ENCODE peak calls at places on chromosomes 1 and 21, in nine cellular contexts. One of them, this sample, is unnamed.

GRCh38 chr1:95554408-95554807 is 320.4 kb downstream of the RWDD3 start:
- ATAC-seq in aorta: no peak
- ATAC-seq in natural killer cell: no peak
- ATAC-seq in left cardiac atrium: no peak
- ATAC-seq in upper lobe of right lung: no peak
- ATAC-seq in RWPE2: peak
- ATAC-seq in activated CD8-positive, alpha-beta T cell treated with anti-CD3 and anti-CD28 coated beads for 36 hours: no peak
- ATAC-seq in Right ventricle myocardium superior: no peak
- ATAC-seq in stimulated activated naive CD8-positive, alpha-beta T cell treated with anti-CD3 and anti-CD28 coated beads, Interleukin-15, Interleukin-2, amounts not matched to agents 100 U/mL and 50 U/mL, for 24 hours: no peak
- ATAC-seq in this sample: no peak

GRCh38 chr1:202577381-202577780 is 132.9 kb downstream of the SYT2 start:
- ATAC-seq in RWPE2: no peak
- ATAC-seq in stimulated activated naive CD8-positive, alpha-beta T cell treated with anti-CD3 and anti-CD28 coated beads, Interleukin-15, Interleukin-2, amounts not matched to agents 100 U/mL and 50 U/mL, for 24 hours: no peak
- ATAC-seq in upper lobe of right lung: no peak
- ATAC-seq in natural killer cell: no peak
- ATAC-seq in aorta: no peak
- ATAC-seq in left cardiac atrium: peak
- ATAC-seq in activated CD8-positive, alpha-beta T cell treated with anti-CD3 and anti-CD28 coated beads for 36 hours: no peak
- ATAC-seq in Right ventricle myocardium superior: no peak
- ATAC-seq in this sample: no peak

GRCh38 chr1:109197163-109198042 is 16.3 kb upstream of the SARS1 start:
- ATAC-seq in natural killer cell: no peak
- ATAC-seq in RWPE2: peak
- ATAC-seq in stimulated activated naive CD8-positive, alpha-beta T cell treated with anti-CD3 and anti-CD28 coated beads, Interleukin-15, Interleukin-2, amounts not matched to agents 100 U/mL and 50 U/mL, for 24 hours: peak
- ATAC-seq in aorta: peak
- ATAC-seq in left cardiac atrium: peak
- ATAC-seq in activated CD8-positive, alpha-beta T cell treated with anti-CD3 and anti-CD28 coated beads for 36 hours: peak
- ATAC-seq in upper lobe of right lung: peak
- ATAC-seq in Right ventricle myocardium superior: peak
- ATAC-seq in this sample: peak

GRCh38 chr1:55893155-55893554 is 678.0 kb upstream of the USP24 start:
- ATAC-seq in aorta: no peak
- ATAC-seq in left cardiac atrium: no peak
- ATAC-seq in natural killer cell: no peak
- ATAC-seq in Right ventricle myocardium superior: no peak
- ATAC-seq in activated CD8-positive, alpha-beta T cell treated with anti-CD3 and anti-CD28 coated beads for 36 hours: no peak
- ATAC-seq in upper lobe of right lung: peak
- ATAC-seq in stimulated activated naive CD8-positive, alpha-beta T cell treated with anti-CD3 and anti-CD28 coated beads, Interleukin-15, Interleukin-2, amounts not matched to agents 100 U/mL and 50 U/mL, for 24 hours: no peak
- ATAC-seq in RWPE2: peak
- ATAC-seq in this sample: no peak

GRCh38 chr1:83508485-83509151 is 490.3 kb downstream of the TTLL7 start:
- ATAC-seq in upper lobe of right lung: peak
- ATAC-seq in RWPE2: no peak
- ATAC-seq in stimulated activated naive CD8-positive, alpha-beta T cell treated with anti-CD3 and anti-CD28 coated beads, Interleukin-15, Interleukin-2, amounts not matched to agents 100 U/mL and 50 U/mL, for 24 hours: peak
- ATAC-seq in Right ventricle myocardium superior: peak
- ATAC-seq in activated CD8-positive, alpha-beta T cell treated with anti-CD3 and anti-CD28 coated beads for 36 hours: peak
- ATAC-seq in aorta: peak
- ATAC-seq in left cardiac atrium: peak
- ATAC-seq in natural killer cell: no peak
- ATAC-seq in this sample: peak

GRCh38 chr1:7380712-7381111 is 390.4 kb upstream of the VAMP3 start:
- ATAC-seq in left cardiac atrium: no peak
- ATAC-seq in natural killer cell: no peak
- ATAC-seq in activated CD8-positive, alpha-beta T cell treated with anti-CD3 and anti-CD28 coated beads for 36 hours: no peak
- ATAC-seq in Right ventricle myocardium superior: peak
- ATAC-seq in stimulated activated naive CD8-positive, alpha-beta T cell treated with anti-CD3 and anti-CD28 coated beads, Interleukin-15, Interleukin-2, amounts not matched to agents 100 U/mL and 50 U/mL, for 24 hours: no peak
- ATAC-seq in aorta: no peak
- ATAC-seq in RWPE2: no peak
- ATAC-seq in upper lobe of right lung: no peak
- ATAC-seq in this sample: no peak

GRCh38 chr1:228262475-228262874 is 54.6 kb downstream of the OBSCN start:
- ATAC-seq in upper lobe of right lung: no peak
- ATAC-seq in aorta: no peak
- ATAC-seq in stimulated activated naive CD8-positive, alpha-beta T cell treated with anti-CD3 and anti-CD28 coated beads, Interleukin-15, Interleukin-2, amounts not matched to agents 100 U/mL and 50 U/mL, for 24 hours: no peak
- ATAC-seq in left cardiac atrium: no peak
- ATAC-seq in natural killer cell: no peak
- ATAC-seq in activated CD8-positive, alpha-beta T cell treated with anti-CD3 and anti-CD28 coated beads for 36 hours: no peak
- ATAC-seq in RWPE2: no peak
- ATAC-seq in Right ventricle myocardium superior: no peak
- ATAC-seq in this sample: no peak

GRCh38 chr1:17579951-17580939 is 40.7 kb downstream of the ARHGEF10L start:
- ATAC-seq in natural killer cell: no peak
- ATAC-seq in left cardiac atrium: no peak
- ATAC-seq in upper lobe of right lung: peak
- ATAC-seq in stimulated activated naive CD8-positive, alpha-beta T cell treated with anti-CD3 and anti-CD28 coated beads, Interleukin-15, Interleukin-2, amounts not matched to agents 100 U/mL and 50 U/mL, for 24 hours: no peak
- ATAC-seq in aorta: no peak
- ATAC-seq in RWPE2: no peak
- ATAC-seq in Right ventricle myocardium superior: no peak
- ATAC-seq in activated CD8-positive, alpha-beta T cell treated with anti-CD3 and anti-CD28 coated beads for 36 hours: no peak
- ATAC-seq in this sample: no peak

GRCh38 chr1:45410850-45411509 is 70.7 kb upstream of the MUTYH start:
- ATAC-seq in aorta: no peak
- ATAC-seq in stimulated activated naive CD8-positive, alpha-beta T cell treated with anti-CD3 and anti-CD28 coated beads, Interleukin-15, Interleukin-2, amounts not matched to agents 100 U/mL and 50 U/mL, for 24 hours: no peak
- ATAC-seq in Right ventricle myocardium superior: no peak
- ATAC-seq in left cardiac atrium: no peak
- ATAC-seq in upper lobe of right lung: peak
- ATAC-seq in activated CD8-positive, alpha-beta T cell treated with anti-CD3 and anti-CD28 coated beads for 36 hours: no peak
- ATAC-seq in RWPE2: no peak
- ATAC-seq in natural killer cell: no peak
- ATAC-seq in this sample: no peak

GRCh38 chr1:1593834-1594601 is 5.9 kb downstream of the FNDC10 start:
- ATAC-seq in stimulated activated naive CD8-positive, alpha-beta T cell treated with anti-CD3 and anti-CD28 coated beads, Interleukin-15, Interleukin-2, amounts not matched to agents 100 U/mL and 50 U/mL, for 24 hours: no peak
- ATAC-seq in activated CD8-positive, alpha-beta T cell treated with anti-CD3 and anti-CD28 coated beads for 36 hours: no peak
- ATAC-seq in natural killer cell: no peak
- ATAC-seq in aorta: no peak
- ATAC-seq in RWPE2: peak
- ATAC-seq in upper lobe of right lung: no peak
- ATAC-seq in left cardiac atrium: no peak
- ATAC-seq in Right ventricle myocardium superior: no peak
- ATAC-seq in this sample: no peak

GRCh38 chr1:32813941-32814739 is 3.0 kb downstream of the YARS1 start:
- ATAC-seq in activated CD8-positive, alpha-beta T cell treated with anti-CD3 and anti-CD28 coated beads for 36 hours: no peak
- ATAC-seq in RWPE2: no peak
- ATAC-seq in natural killer cell: no peak
- ATAC-seq in upper lobe of right lung: no peak
- ATAC-seq in stimulated activated naive CD8-positive, alpha-beta T cell treated with anti-CD3 and anti-CD28 coated beads, Interleukin-15, Interleukin-2, amounts not matched to agents 100 U/mL and 50 U/mL, for 24 hours: no peak
- ATAC-seq in aorta: no peak
- ATAC-seq in Right ventricle myocardium superior: no peak
- ATAC-seq in left cardiac atrium: no peak
- ATAC-seq in this sample: no peak

GRCh38 chr21:33369586-33369985 is 33.6 kb upstream of the IFNGR2 start:
- ATAC-seq in aorta: no peak
- ATAC-seq in upper lobe of right lung: no peak
- ATAC-seq in RWPE2: no peak
- ATAC-seq in left cardiac atrium: no peak
- ATAC-seq in stimulated activated naive CD8-positive, alpha-beta T cell treated with anti-CD3 and anti-CD28 coated beads, Interleukin-15, Interleukin-2, amounts not matched to agents 100 U/mL and 50 U/mL, for 24 hours: no peak
- ATAC-seq in natural killer cell: no peak
- ATAC-seq in Right ventricle myocardium superior: no peak
- ATAC-seq in activated CD8-positive, alpha-beta T cell treated with anti-CD3 and anti-CD28 coated beads for 36 hours: no peak
- ATAC-seq in this sample: no peak

GRCh38 chr1:80155371-80155770 is 1148.8 kb upstream of the ADGRL4 start:
- ATAC-seq in RWPE2: no peak
- ATAC-seq in upper lobe of right lung: no peak
- ATAC-seq in aorta: no peak
- ATAC-seq in natural killer cell: no peak
- ATAC-seq in activated CD8-positive, alpha-beta T cell treated with anti-CD3 and anti-CD28 coated beads for 36 hours: no peak
- ATAC-seq in stimulated activated naive CD8-positive, alpha-beta T cell treated with anti-CD3 and anti-CD28 coated beads, Interleukin-15, Interleukin-2, amounts not matched to agents 100 U/mL and 50 U/mL, for 24 hours: no peak
- ATAC-seq in left cardiac atrium: no peak
- ATAC-seq in Right ventricle myocardium superior: no peak
- ATAC-seq in this sample: no peak

GRCh38 chr1:80468356-80468755 is 1332.4 kb upstream of the ADGRL2 start:
- ATAC-seq in left cardiac atrium: no peak
- ATAC-seq in stimulated activated naive CD8-positive, alpha-beta T cell treated with anti-CD3 and anti-CD28 coated beads, Interleukin-15, Interleukin-2, amounts not matched to agents 100 U/mL and 50 U/mL, for 24 hours: no peak
- ATAC-seq in upper lobe of right lung: no peak
- ATAC-seq in activated CD8-positive, alpha-beta T cell treated with anti-CD3 and anti-CD28 coated beads for 36 hours: no peak
- ATAC-seq in RWPE2: no peak
- ATAC-seq in Right ventricle myocardium superior: no peak
- ATAC-seq in natural killer cell: no peak
- ATAC-seq in aorta: no peak
- ATAC-seq in this sample: no peak

GRCh38 chr1:197865809-197866208 is 36.6 kb upstream of the C1orf53 start:
- ATAC-seq in RWPE2: no peak
- ATAC-seq in natural killer cell: no peak
- ATAC-seq in left cardiac atrium: no peak
- ATAC-seq in activated CD8-positive, alpha-beta T cell treated with anti-CD3 and anti-CD28 coated beads for 36 hours: no peak
- ATAC-seq in upper lobe of right lung: no peak
- ATAC-seq in Right ventricle myocardium superior: no peak
- ATAC-seq in stimulated activated naive CD8-positive, alpha-beta T cell treated with anti-CD3 and anti-CD28 coated beads, Interleukin-15, Interleukin-2, amounts not matched to agents 100 U/mL and 50 U/mL, for 24 hours: no peak
- ATAC-seq in aorta: no peak
- ATAC-seq in this sample: no peak

GRCh38 chr1:31715097-31715872 is 11.5 kb upstream of the COL16A1 start:
- ATAC-seq in Right ventricle myocardium superior: peak
- ATAC-seq in RWPE2: peak
- ATAC-seq in stimulated activated naive CD8-positive, alpha-beta T cell treated with anti-CD3 and anti-CD28 coated beads, Interleukin-15, Interleukin-2, amounts not matched to agents 100 U/mL and 50 U/mL, for 24 hours: peak
- ATAC-seq in activated CD8-positive, alpha-beta T cell treated with anti-CD3 and anti-CD28 coated beads for 36 hours: peak
- ATAC-seq in aorta: peak
- ATAC-seq in left cardiac atrium: peak
- ATAC-seq in natural killer cell: peak
- ATAC-seq in upper lobe of right lung: peak
- ATAC-seq in this sample: peak

GRCh38 chr1:9628541-9629444 is 22.7 kb upstream of the PIK3CD start:
- ATAC-seq in natural killer cell: peak
- ATAC-seq in activated CD8-positive, alpha-beta T cell treated with anti-CD3 and anti-CD28 coated beads for 36 hours: peak
- ATAC-seq in aorta: no peak
- ATAC-seq in stimulated activated naive CD8-positive, alpha-beta T cell treated with anti-CD3 and anti-CD28 coated beads, Interleukin-15, Interleukin-2, amounts not matched to agents 100 U/mL and 50 U/mL, for 24 hours: peak
- ATAC-seq in Right ventricle myocardium superior: no peak
- ATAC-seq in RWPE2: no peak
- ATAC-seq in upper lobe of right lung: no peak
- ATAC-seq in left cardiac atrium: no peak
- ATAC-seq in this sample: peak

GRCh38 chr1:91637539-91637994 is 136.9 kb downstream of the CDC7 start:
- ATAC-seq in RWPE2: no peak
- ATAC-seq in natural killer cell: no peak
- ATAC-seq in aorta: peak
- ATAC-seq in stimulated activated naive CD8-positive, alpha-beta T cell treated with anti-CD3 and anti-CD28 coated beads, Interleukin-15, Interleukin-2, amounts not matched to agents 100 U/mL and 50 U/mL, for 24 hours: no peak
- ATAC-seq in left cardiac atrium: peak
- ATAC-seq in activated CD8-positive, alpha-beta T cell treated with anti-CD3 and anti-CD28 coated beads for 36 hours: no peak
- ATAC-seq in upper lobe of right lung: peak
- ATAC-seq in Right ventricle myocardium superior: no peak
- ATAC-seq in this sample: no peak

GRCh38 chr1:13725714-13726175 is 25.8 kb downstream of the PRDM2 start:
- ATAC-seq in RWPE2: peak
- ATAC-seq in activated CD8-positive, alpha-beta T cell treated with anti-CD3 and anti-CD28 coated beads for 36 hours: peak
- ATAC-seq in upper lobe of right lung: peak
- ATAC-seq in natural killer cell: peak
- ATAC-seq in aorta: no peak
- ATAC-seq in Right ventricle myocardium superior: peak
- ATAC-seq in stimulated activated naive CD8-positive, alpha-beta T cell treated with anti-CD3 and anti-CD28 coated beads, Interleukin-15, Interleukin-2, amounts not matched to agents 100 U/mL and 50 U/mL, for 24 hours: peak
- ATAC-seq in left cardiac atrium: peak
- ATAC-seq in this sample: peak

GRCh38 chr1:90346349-90346748 is 351.4 kb downstream of the ZNF326 start:
- ATAC-seq in stimulated activated naive CD8-positive, alpha-beta T cell treated with anti-CD3 and anti-CD28 coated beads, Interleukin-15, Interleukin-2, amounts not matched to agents 100 U/mL and 50 U/mL, for 24 hours: no peak
- ATAC-seq in Right ventricle myocardium superior: no peak
- ATAC-seq in activated CD8-positive, alpha-beta T cell treated with anti-CD3 and anti-CD28 coated beads for 36 hours: no peak
- ATAC-seq in left cardiac atrium: no peak
- ATAC-seq in RWPE2: no peak
- ATAC-seq in natural killer cell: no peak
- ATAC-seq in aorta: no peak
- ATAC-seq in upper lobe of right lung: no peak
- ATAC-seq in this sample: no peak

GRCh38 chr1:192767798-192768197 is 41.0 kb upstream of the RGS2 start:
- ATAC-seq in left cardiac atrium: peak
- ATAC-seq in stimulated activated naive CD8-positive, alpha-beta T cell treated with anti-CD3 and anti-CD28 coated beads, Interleukin-15, Interleukin-2, amounts not matched to agents 100 U/mL and 50 U/mL, for 24 hours: no peak
- ATAC-seq in Right ventricle myocardium superior: peak
- ATAC-seq in RWPE2: no peak
- ATAC-seq in aorta: no peak
- ATAC-seq in upper lobe of right lung: peak
- ATAC-seq in natural killer cell: no peak
- ATAC-seq in activated CD8-positive, alpha-beta T cell treated with anti-CD3 and anti-CD28 coated beads for 36 hours: no peak
- ATAC-seq in this sample: no peak

GRCh38 chr21:45596704-45597318 is 46.7 kb upstream of the PCBP3 start:
- ATAC-seq in stimulated activated naive CD8-positive, alpha-beta T cell treated with anti-CD3 and anti-CD28 coated beads, Interleukin-15, Interleukin-2, amounts not matched to agents 100 U/mL and 50 U/mL, for 24 hours: peak
- ATAC-seq in natural killer cell: peak
- ATAC-seq in upper lobe of right lung: peak
- ATAC-seq in aorta: peak
- ATAC-seq in activated CD8-positive, alpha-beta T cell treated with anti-CD3 and anti-CD28 coated beads for 36 hours: peak
- ATAC-seq in left cardiac atrium: peak
- ATAC-seq in Right ventricle myocardium superior: peak
- ATAC-seq in RWPE2: peak
- ATAC-seq in this sample: peak

GRCh38 chr1:166080965-166081870 is 85.6 kb downstream of the FAM78B start:
- ATAC-seq in Right ventricle myocardium superior: no peak
- ATAC-seq in aorta: peak
- ATAC-seq in RWPE2: no peak
- ATAC-seq in left cardiac atrium: peak
- ATAC-seq in natural killer cell: no peak
- ATAC-seq in activated CD8-positive, alpha-beta T cell treated with anti-CD3 and anti-CD28 coated beads for 36 hours: no peak
- ATAC-seq in upper lobe of right lung: peak
- ATAC-seq in stimulated activated naive CD8-positive, alpha-beta T cell treated with anti-CD3 and anti-CD28 coated beads, Interleukin-15, Interleukin-2, amounts not matched to agents 100 U/mL and 50 U/mL, for 24 hours: peak
- ATAC-seq in this sample: peak

GRCh38 chr1:158163000-158163947 is 17.4 kb upstream of the CD1D start:
- ATAC-seq in stimulated activated naive CD8-positive, alpha-beta T cell treated with anti-CD3 and anti-CD28 coated beads, Interleukin-15, Interleukin-2, amounts not matched to agents 100 U/mL and 50 U/mL, for 24 hours: peak
- ATAC-seq in Right ventricle myocardium superior: no peak
- ATAC-seq in activated CD8-positive, alpha-beta T cell treated with anti-CD3 and anti-CD28 coated beads for 36 hours: no peak
- ATAC-seq in RWPE2: no peak
- ATAC-seq in left cardiac atrium: no peak
- ATAC-seq in natural killer cell: no peak
- ATAC-seq in aorta: no peak
- ATAC-seq in upper lobe of right lung: peak
- ATAC-seq in this sample: no peak

GRCh38 chr1:96183928-96184327 is 537.7 kb upstream of the PTBP2 start:
- ATAC-seq in activated CD8-positive, alpha-beta T cell treated with anti-CD3 and anti-CD28 coated beads for 36 hours: no peak
- ATAC-seq in natural killer cell: no peak
- ATAC-seq in aorta: no peak
- ATAC-seq in upper lobe of right lung: no peak
- ATAC-seq in Right ventricle myocardium superior: no peak
- ATAC-seq in RWPE2: no peak
- ATAC-seq in stimulated activated naive CD8-positive, alpha-beta T cell treated with anti-CD3 and anti-CD28 coated beads, Interleukin-15, Interleukin-2, amounts not matched to agents 100 U/mL and 50 U/mL, for 24 hours: no peak
- ATAC-seq in left cardiac atrium: no peak
- ATAC-seq in this sample: no peak

GRCh38 chr1:84260852-84261518 is 40.5 kb upstream of the SAMD13 start:
- ATAC-seq in RWPE2: peak
- ATAC-seq in natural killer cell: no peak
- ATAC-seq in aorta: no peak
- ATAC-seq in upper lobe of right lung: no peak
- ATAC-seq in activated CD8-positive, alpha-beta T cell treated with anti-CD3 and anti-CD28 coated beads for 36 hours: no peak
- ATAC-seq in Right ventricle myocardium superior: no peak
- ATAC-seq in left cardiac atrium: no peak
- ATAC-seq in stimulated activated naive CD8-positive, alpha-beta T cell treated with anti-CD3 and anti-CD28 coated beads, Interleukin-15, Interleukin-2, amounts not matched to agents 100 U/mL and 50 U/mL, for 24 hours: no peak
- ATAC-seq in this sample: no peak

GRCh38 chr1:181583598-181583997 is 100.3 kb downstream of the CACNA1E start:
- ATAC-seq in upper lobe of right lung: peak
- ATAC-seq in activated CD8-positive, alpha-beta T cell treated with anti-CD3 and anti-CD28 coated beads for 36 hours: no peak
- ATAC-seq in RWPE2: no peak
- ATAC-seq in left cardiac atrium: no peak
- ATAC-seq in stimulated activated naive CD8-positive, alpha-beta T cell treated with anti-CD3 and anti-CD28 coated beads, Interleukin-15, Interleukin-2, amounts not matched to agents 100 U/mL and 50 U/mL, for 24 hours: no peak
- ATAC-seq in natural killer cell: no peak
- ATAC-seq in aorta: no peak
- ATAC-seq in Right ventricle myocardium superior: peak
- ATAC-seq in this sample: no peak

GRCh38 chr1:163202833-163203451 is at the start of gene RGS5:
- ATAC-seq in upper lobe of right lung: peak
- ATAC-seq in RWPE2: no peak
- ATAC-seq in stimulated activated naive CD8-positive, alpha-beta T cell treated with anti-CD3 and anti-CD28 coated beads, Interleukin-15, Interleukin-2, amounts not matched to agents 100 U/mL and 50 U/mL, for 24 hours: no peak
- ATAC-seq in left cardiac atrium: peak
- ATAC-seq in aorta: peak
- ATAC-seq in activated CD8-positive, alpha-beta T cell treated with anti-CD3 and anti-CD28 coated beads for 36 hours: no peak
- ATAC-seq in Right ventricle myocardium superior: peak
- ATAC-seq in natural killer cell: no peak
- ATAC-seq in this sample: no peak

GRCh38 chr1:64553285-64553684 is 83.4 kb downstream of the CACHD1 start:
- ATAC-seq in activated CD8-positive, alpha-beta T cell treated with anti-CD3 and anti-CD28 coated beads for 36 hours: peak
- ATAC-seq in stimulated activated naive CD8-positive, alpha-beta T cell treated with anti-CD3 and anti-CD28 coated beads, Interleukin-15, Interleukin-2, amounts not matched to agents 100 U/mL and 50 U/mL, for 24 hours: no peak
- ATAC-seq in RWPE2: no peak
- ATAC-seq in natural killer cell: no peak
- ATAC-seq in left cardiac atrium: no peak
- ATAC-seq in aorta: no peak
- ATAC-seq in Right ventricle myocardium superior: peak
- ATAC-seq in upper lobe of right lung: no peak
- ATAC-seq in this sample: no peak

GRCh38 chr1:28855469-28855944 is 43.5 kb downstream of the OPRD1 start:
- ATAC-seq in RWPE2: no peak
- ATAC-seq in upper lobe of right lung: peak
- ATAC-seq in aorta: peak
- ATAC-seq in stimulated activated naive CD8-positive, alpha-beta T cell treated with anti-CD3 and anti-CD28 coated beads, Interleukin-15, Interleukin-2, amounts not matched to agents 100 U/mL and 50 U/mL, for 24 hours: no peak
- ATAC-seq in natural killer cell: no peak
- ATAC-seq in activated CD8-positive, alpha-beta T cell treated with anti-CD3 and anti-CD28 coated beads for 36 hours: no peak
- ATAC-seq in Right ventricle myocardium superior: no peak
- ATAC-seq in left cardiac atrium: no peak
- ATAC-seq in this sample: no peak

GRCh38 chr1:168483531-168483930 is 60.3 kb downstream of the XCL2 start:
- ATAC-seq in upper lobe of right lung: peak
- ATAC-seq in activated CD8-positive, alpha-beta T cell treated with anti-CD3 and anti-CD28 coated beads for 36 hours: no peak
- ATAC-seq in Right ventricle myocardium superior: peak
- ATAC-seq in aorta: no peak
- ATAC-seq in RWPE2: peak
- ATAC-seq in natural killer cell: no peak
- ATAC-seq in stimulated activated naive CD8-positive, alpha-beta T cell treated with anti-CD3 and anti-CD28 coated beads, Interleukin-15, Interleukin-2, amounts not matched to agents 100 U/mL and 50 U/mL, for 24 hours: peak
- ATAC-seq in left cardiac atrium: peak
- ATAC-seq in this sample: peak